ENCODE peak calls at places on chromosomes 13 and 19, in eight cellular contexts. One of them, this sample, is unnamed.

GRCh38 chr19:49585023-49585422 is 3.9 kb downstream of the PRRG2 start:
- DNase-seq in HCEC 1CT: no peak
- DNase-seq in stimulated activated CD4-positive, alpha-beta T cell treated with anti-CD3 and anti-CD28 coated beads, Interleukin-12 subunit alpha, Interleukin-12 subunit beta, amount 100 ng/mL, for 4 hours: no peak
- DNase-seq in activated naive CD4-positive, alpha-beta T cell treated with anti-CD3 and anti-CD28 coated beads, Interleukin-2, amount 10 ng/mL, durations not matched to agents 7 days and 5 days: no peak
- DNase-seq in activated CD8-positive, alpha-beta T cell treated with anti-CD3 and anti-CD28 coated beads, Interleukin-2, amount 10 ng/mL, durations not matched to agents 7 days and 5 days: no peak
- DNase-seq in LoVo: no peak
- DNase-seq in dermis microvascular lymphatic vessel endothelial cell: no peak
- DNase-seq in NCI-H2081: no peak
- DNase-seq in this sample: no peak

GRCh38 chr13:43326100-43326499 is 302.7 kb downstream of the DNAJC15 start:
- DNase-seq in LoVo: no peak
- DNase-seq in dermis microvascular lymphatic vessel endothelial cell: no peak
- DNase-seq in activated naive CD4-positive, alpha-beta T cell treated with anti-CD3 and anti-CD28 coated beads, Interleukin-2, amount 10 ng/mL, durations not matched to agents 7 days and 5 days: no peak
- DNase-seq in NCI-H2081: no peak
- DNase-seq in stimulated activated CD4-positive, alpha-beta T cell treated with anti-CD3 and anti-CD28 coated beads, Interleukin-12 subunit alpha, Interleukin-12 subunit beta, amount 100 ng/mL, for 4 hours: no peak
- DNase-seq in activated CD8-positive, alpha-beta T cell treated with anti-CD3 and anti-CD28 coated beads, Interleukin-2, amount 10 ng/mL, durations not matched to agents 7 days and 5 days: no peak
- DNase-seq in HCEC 1CT: no peak
- DNase-seq in this sample: no peak

GRCh38 chr13:39602614-39603366 is at the start of gene LHFPL6:
- DNase-seq in LoVo: peak; percentile 69
- DNase-seq in stimulated activated CD4-positive, alpha-beta T cell treated with anti-CD3 and anti-CD28 coated beads, Interleukin-12 subunit alpha, Interleukin-12 subunit beta, amount 100 ng/mL, for 4 hours: peak; percentile 71
- DNase-seq in NCI-H2081: peak; percentile 76
- DNase-seq in dermis microvascular lymphatic vessel endothelial cell: peak; percentile 80
- DNase-seq in HCEC 1CT: peak; percentile 82
- DNase-seq in activated naive CD4-positive, alpha-beta T cell treated with anti-CD3 and anti-CD28 coated beads, Interleukin-2, amount 10 ng/mL, durations not matched to agents 7 days and 5 days: peak; percentile 75
- DNase-seq in activated CD8-positive, alpha-beta T cell treated with anti-CD3 and anti-CD28 coated beads, Interleukin-2, amount 10 ng/mL, durations not matched to agents 7 days and 5 days: peak; percentile 66
- DNase-seq in this sample: peak; percentile 30

GRCh38 chr13:111519041-111519440 is 198.6 kb downstream of the TEX29 start:
- DNase-seq in activated naive CD4-positive, alpha-beta T cell treated with anti-CD3 and anti-CD28 coated beads, Interleukin-2, amount 10 ng/mL, durations not matched to agents 7 days and 5 days: no peak
- DNase-seq in NCI-H2081: no peak
- DNase-seq in LoVo: no peak
- DNase-seq in activated CD8-positive, alpha-beta T cell treated with anti-CD3 and anti-CD28 coated beads, Interleukin-2, amount 10 ng/mL, durations not matched to agents 7 days and 5 days: no peak
- DNase-seq in stimulated activated CD4-positive, alpha-beta T cell treated with anti-CD3 and anti-CD28 coated beads, Interleukin-12 subunit alpha, Interleukin-12 subunit beta, amount 100 ng/mL, for 4 hours: no peak
- DNase-seq in HCEC 1CT: no peak
- DNase-seq in dermis microvascular lymphatic vessel endothelial cell: no peak
- DNase-seq in this sample: no peak

GRCh38 chr19:38731654-38732301 is 12.5 kb downstream of the CAPN12 start:
- DNase-seq in activated naive CD4-positive, alpha-beta T cell treated with anti-CD3 and anti-CD28 coated beads, Interleukin-2, amount 10 ng/mL, durations not matched to agents 7 days and 5 days: no peak
- DNase-seq in NCI-H2081: peak; percentile 19
- DNase-seq in activated CD8-positive, alpha-beta T cell treated with anti-CD3 and anti-CD28 coated beads, Interleukin-2, amount 10 ng/mL, durations not matched to agents 7 days and 5 days: no peak
- DNase-seq in HCEC 1CT: no peak
- DNase-seq in LoVo: no peak
- DNase-seq in stimulated activated CD4-positive, alpha-beta T cell treated with anti-CD3 and anti-CD28 coated beads, Interleukin-12 subunit alpha, Interleukin-12 subunit beta, amount 100 ng/mL, for 4 hours: no peak
- DNase-seq in dermis microvascular lymphatic vessel endothelial cell: no peak
- DNase-seq in this sample: no peak

GRCh38 chr13:112229445-112229844 is 146.7 kb upstream of the SPACA7 start:
- DNase-seq in stimulated activated CD4-positive, alpha-beta T cell treated with anti-CD3 and anti-CD28 coated beads, Interleukin-12 subunit alpha, Interleukin-12 subunit beta, amount 100 ng/mL, for 4 hours: no peak
- DNase-seq in HCEC 1CT: no peak
- DNase-seq in activated naive CD4-positive, alpha-beta T cell treated with anti-CD3 and anti-CD28 coated beads, Interleukin-2, amount 10 ng/mL, durations not matched to agents 7 days and 5 days: no peak
- DNase-seq in NCI-H2081: no peak
- DNase-seq in activated CD8-positive, alpha-beta T cell treated with anti-CD3 and anti-CD28 coated beads, Interleukin-2, amount 10 ng/mL, durations not matched to agents 7 days and 5 days: no peak
- DNase-seq in dermis microvascular lymphatic vessel endothelial cell: no peak
- DNase-seq in LoVo: no peak
- DNase-seq in this sample: no peak

GRCh38 chr13:108003626-108004025 is 211.7 kb downstream of the LIG4 start:
- DNase-seq in stimulated activated CD4-positive, alpha-beta T cell treated with anti-CD3 and anti-CD28 coated beads, Interleukin-12 subunit alpha, Interleukin-12 subunit beta, amount 100 ng/mL, for 4 hours: no peak
- DNase-seq in dermis microvascular lymphatic vessel endothelial cell: no peak
- DNase-seq in HCEC 1CT: no peak
- DNase-seq in activated naive CD4-positive, alpha-beta T cell treated with anti-CD3 and anti-CD28 coated beads, Interleukin-2, amount 10 ng/mL, durations not matched to agents 7 days and 5 days: no peak
- DNase-seq in NCI-H2081: peak; percentile 72
- DNase-seq in activated CD8-positive, alpha-beta T cell treated with anti-CD3 and anti-CD28 coated beads, Interleukin-2, amount 10 ng/mL, durations not matched to agents 7 days and 5 days: no peak
- DNase-seq in LoVo: no peak
- DNase-seq in this sample: no peak

GRCh38 chr13:30725331-30726085 is 9.8 kb upstream of the ALOX5AP start:
- DNase-seq in LoVo: no peak
- DNase-seq in activated naive CD4-positive, alpha-beta T cell treated with anti-CD3 and anti-CD28 coated beads, Interleukin-2, amount 10 ng/mL, durations not matched to agents 7 days and 5 days: no peak
- DNase-seq in dermis microvascular lymphatic vessel endothelial cell: no peak
- DNase-seq in NCI-H2081: no peak
- DNase-seq in HCEC 1CT: peak; percentile 42
- DNase-seq in activated CD8-positive, alpha-beta T cell treated with anti-CD3 and anti-CD28 coated beads, Interleukin-2, amount 10 ng/mL, durations not matched to agents 7 days and 5 days: no peak
- DNase-seq in stimulated activated CD4-positive, alpha-beta T cell treated with anti-CD3 and anti-CD28 coated beads, Interleukin-12 subunit alpha, Interleukin-12 subunit beta, amount 100 ng/mL, for 4 hours: no peak
- DNase-seq in this sample: no peak

GRCh38 chr13:24128112-24128511 is 32.4 kb upstream of the SPATA13 start:
- DNase-seq in activated naive CD4-positive, alpha-beta T cell treated with anti-CD3 and anti-CD28 coated beads, Interleukin-2, amount 10 ng/mL, durations not matched to agents 7 days and 5 days: no peak
- DNase-seq in HCEC 1CT: no peak
- DNase-seq in LoVo: no peak
- DNase-seq in activated CD8-positive, alpha-beta T cell treated with anti-CD3 and anti-CD28 coated beads, Interleukin-2, amount 10 ng/mL, durations not matched to agents 7 days and 5 days: no peak
- DNase-seq in NCI-H2081: no peak
- DNase-seq in dermis microvascular lymphatic vessel endothelial cell: no peak
- DNase-seq in stimulated activated CD4-positive, alpha-beta T cell treated with anti-CD3 and anti-CD28 coated beads, Interleukin-12 subunit alpha, Interleukin-12 subunit beta, amount 100 ng/mL, for 4 hours: no peak
- DNase-seq in this sample: no peak

GRCh38 chr13:48478401-48478800 is 54.5 kb downstream of the RCBTB2 start:
- DNase-seq in activated CD8-positive, alpha-beta T cell treated with anti-CD3 and anti-CD28 coated beads, Interleukin-2, amount 10 ng/mL, durations not matched to agents 7 days and 5 days: no peak
- DNase-seq in dermis microvascular lymphatic vessel endothelial cell: no peak
- DNase-seq in stimulated activated CD4-positive, alpha-beta T cell treated with anti-CD3 and anti-CD28 coated beads, Interleukin-12 subunit alpha, Interleukin-12 subunit beta, amount 100 ng/mL, for 4 hours: no peak
- DNase-seq in LoVo: no peak
- DNase-seq in activated naive CD4-positive, alpha-beta T cell treated with anti-CD3 and anti-CD28 coated beads, Interleukin-2, amount 10 ng/mL, durations not matched to agents 7 days and 5 days: no peak
- DNase-seq in HCEC 1CT: peak; percentile 20
- DNase-seq in NCI-H2081: no peak
- DNase-seq in this sample: no peak

GRCh38 chr19:49716154-49716553 is 25.2 kb downstream of the CPT1C start:
- DNase-seq in stimulated activated CD4-positive, alpha-beta T cell treated with anti-CD3 and anti-CD28 coated beads, Interleukin-12 subunit alpha, Interleukin-12 subunit beta, amount 100 ng/mL, for 4 hours: no peak
- DNase-seq in NCI-H2081: no peak
- DNase-seq in dermis microvascular lymphatic vessel endothelial cell: no peak
- DNase-seq in HCEC 1CT: no peak
- DNase-seq in activated CD8-positive, alpha-beta T cell treated with anti-CD3 and anti-CD28 coated beads, Interleukin-2, amount 10 ng/mL, durations not matched to agents 7 days and 5 days: no peak
- DNase-seq in LoVo: no peak
- DNase-seq in activated naive CD4-positive, alpha-beta T cell treated with anti-CD3 and anti-CD28 coated beads, Interleukin-2, amount 10 ng/mL, durations not matched to agents 7 days and 5 days: no peak
- DNase-seq in this sample: no peak

GRCh38 chr19:33325920-33326319 is 23.6 kb upstream of the CEBPA start:
- DNase-seq in HCEC 1CT: no peak
- DNase-seq in dermis microvascular lymphatic vessel endothelial cell: no peak
- DNase-seq in activated CD8-positive, alpha-beta T cell treated with anti-CD3 and anti-CD28 coated beads, Interleukin-2, amount 10 ng/mL, durations not matched to agents 7 days and 5 days: no peak
- DNase-seq in NCI-H2081: no peak
- DNase-seq in LoVo: no peak
- DNase-seq in stimulated activated CD4-positive, alpha-beta T cell treated with anti-CD3 and anti-CD28 coated beads, Interleukin-12 subunit alpha, Interleukin-12 subunit beta, amount 100 ng/mL, for 4 hours: no peak
- DNase-seq in activated naive CD4-positive, alpha-beta T cell treated with anti-CD3 and anti-CD28 coated beads, Interleukin-2, amount 10 ng/mL, durations not matched to agents 7 days and 5 days: no peak
- DNase-seq in this sample: no peak

GRCh38 chr13:41059466-41059865 is 1.8 kb upstream of the WBP4 start:
- DNase-seq in dermis microvascular lymphatic vessel endothelial cell: peak; percentile 57
- DNase-seq in HCEC 1CT: no peak
- DNase-seq in stimulated activated CD4-positive, alpha-beta T cell treated with anti-CD3 and anti-CD28 coated beads, Interleukin-12 subunit alpha, Interleukin-12 subunit beta, amount 100 ng/mL, for 4 hours: no peak
- DNase-seq in LoVo: no peak
- DNase-seq in activated CD8-positive, alpha-beta T cell treated with anti-CD3 and anti-CD28 coated beads, Interleukin-2, amount 10 ng/mL, durations not matched to agents 7 days and 5 days: no peak
- DNase-seq in NCI-H2081: peak; percentile 14
- DNase-seq in activated naive CD4-positive, alpha-beta T cell treated with anti-CD3 and anti-CD28 coated beads, Interleukin-2, amount 10 ng/mL, durations not matched to agents 7 days and 5 days: no peak
- DNase-seq in this sample: no peak

GRCh38 chr13:101416181-101417042 is at the start of gene NALCN:
- DNase-seq in dermis microvascular lymphatic vessel endothelial cell: peak; percentile 61
- DNase-seq in activated CD8-positive, alpha-beta T cell treated with anti-CD3 and anti-CD28 coated beads, Interleukin-2, amount 10 ng/mL, durations not matched to agents 7 days and 5 days: no peak
- DNase-seq in HCEC 1CT: peak; percentile 23
- DNase-seq in activated naive CD4-positive, alpha-beta T cell treated with anti-CD3 and anti-CD28 coated beads, Interleukin-2, amount 10 ng/mL, durations not matched to agents 7 days and 5 days: no peak
- DNase-seq in LoVo: no peak
- DNase-seq in NCI-H2081: peak; percentile 61
- DNase-seq in stimulated activated CD4-positive, alpha-beta T cell treated with anti-CD3 and anti-CD28 coated beads, Interleukin-12 subunit alpha, Interleukin-12 subunit beta, amount 100 ng/mL, for 4 hours: no peak
- DNase-seq in this sample: no peak

GRCh38 chr19:51188227-51188559 is 36.7 kb upstream of the CD33 start:
- DNase-seq in HCEC 1CT: no peak
- DNase-seq in LoVo: no peak
- DNase-seq in NCI-H2081: no peak
- DNase-seq in stimulated activated CD4-positive, alpha-beta T cell treated with anti-CD3 and anti-CD28 coated beads, Interleukin-12 subunit alpha, Interleukin-12 subunit beta, amount 100 ng/mL, for 4 hours: no peak
- DNase-seq in dermis microvascular lymphatic vessel endothelial cell: no peak
- DNase-seq in activated CD8-positive, alpha-beta T cell treated with anti-CD3 and anti-CD28 coated beads, Interleukin-2, amount 10 ng/mL, durations not matched to agents 7 days and 5 days: no peak
- DNase-seq in activated naive CD4-positive, alpha-beta T cell treated with anti-CD3 and anti-CD28 coated beads, Interleukin-2, amount 10 ng/mL, durations not matched to agents 7 days and 5 days: no peak
- DNase-seq in this sample: no peak

GRCh38 chr13:46552302-46552680 is 679 bp upstream of the LRCH1 start:
- DNase-seq in HCEC 1CT: no peak
- DNase-seq in activated naive CD4-positive, alpha-beta T cell treated with anti-CD3 and anti-CD28 coated beads, Interleukin-2, amount 10 ng/mL, durations not matched to agents 7 days and 5 days: no peak
- DNase-seq in activated CD8-positive, alpha-beta T cell treated with anti-CD3 and anti-CD28 coated beads, Interleukin-2, amount 10 ng/mL, durations not matched to agents 7 days and 5 days: no peak
- DNase-seq in stimulated activated CD4-positive, alpha-beta T cell treated with anti-CD3 and anti-CD28 coated beads, Interleukin-12 subunit alpha, Interleukin-12 subunit beta, amount 100 ng/mL, for 4 hours: no peak
- DNase-seq in NCI-H2081: peak; percentile 3
- DNase-seq in dermis microvascular lymphatic vessel endothelial cell: no peak
- DNase-seq in LoVo: no peak
- DNase-seq in this sample: no peak

GRCh38 chr19:42092350-42092749 is 16.4 kb downstream of the ZNF574 start:
- DNase-seq in NCI-H2081: peak; percentile 53
- DNase-seq in LoVo: no peak
- DNase-seq in dermis microvascular lymphatic vessel endothelial cell: peak; percentile 92
- DNase-seq in stimulated activated CD4-positive, alpha-beta T cell treated with anti-CD3 and anti-CD28 coated beads, Interleukin-12 subunit alpha, Interleukin-12 subunit beta, amount 100 ng/mL, for 4 hours: no peak
- DNase-seq in activated CD8-positive, alpha-beta T cell treated with anti-CD3 and anti-CD28 coated beads, Interleukin-2, amount 10 ng/mL, durations not matched to agents 7 days and 5 days: peak; percentile 71
- DNase-seq in activated naive CD4-positive, alpha-beta T cell treated with anti-CD3 and anti-CD28 coated beads, Interleukin-2, amount 10 ng/mL, durations not matched to agents 7 days and 5 days: peak; percentile 76
- DNase-seq in HCEC 1CT: no peak
- DNase-seq in this sample: peak; percentile 33

GRCh38 chr19:1533510-1534150 is 9.8 kb downstream of the PLK5 start:
- DNase-seq in LoVo: no peak
- DNase-seq in NCI-H2081: no peak
- DNase-seq in activated naive CD4-positive, alpha-beta T cell treated with anti-CD3 and anti-CD28 coated beads, Interleukin-2, amount 10 ng/mL, durations not matched to agents 7 days and 5 days: no peak
- DNase-seq in HCEC 1CT: no peak
- DNase-seq in activated CD8-positive, alpha-beta T cell treated with anti-CD3 and anti-CD28 coated beads, Interleukin-2, amount 10 ng/mL, durations not matched to agents 7 days and 5 days: no peak
- DNase-seq in stimulated activated CD4-positive, alpha-beta T cell treated with anti-CD3 and anti-CD28 coated beads, Interleukin-12 subunit alpha, Interleukin-12 subunit beta, amount 100 ng/mL, for 4 hours: no peak
- DNase-seq in dermis microvascular lymphatic vessel endothelial cell: no peak
- DNase-seq in this sample: no peak

GRCh38 chr19:2495130-2495641 is 19.3 kb downstream of the GADD45B start:
- DNase-seq in dermis microvascular lymphatic vessel endothelial cell: peak; percentile 69
- DNase-seq in activated CD8-positive, alpha-beta T cell treated with anti-CD3 and anti-CD28 coated beads, Interleukin-2, amount 10 ng/mL, durations not matched to agents 7 days and 5 days: no peak
- DNase-seq in HCEC 1CT: peak; percentile 66
- DNase-seq in NCI-H2081: peak; percentile 41
- DNase-seq in stimulated activated CD4-positive, alpha-beta T cell treated with anti-CD3 and anti-CD28 coated beads, Interleukin-12 subunit alpha, Interleukin-12 subunit beta, amount 100 ng/mL, for 4 hours: no peak
- DNase-seq in activated naive CD4-positive, alpha-beta T cell treated with anti-CD3 and anti-CD28 coated beads, Interleukin-2, amount 10 ng/mL, durations not matched to agents 7 days and 5 days: peak; percentile 64
- DNase-seq in LoVo: peak; percentile 78
- DNase-seq in this sample: no peak

GRCh38 chr13:39684531-39685137 is 29.2 kb downstream of the COG6 start:
- DNase-seq in activated naive CD4-positive, alpha-beta T cell treated with anti-CD3 and anti-CD28 coated beads, Interleukin-2, amount 10 ng/mL, durations not matched to agents 7 days and 5 days: no peak
- DNase-seq in activated CD8-positive, alpha-beta T cell treated with anti-CD3 and anti-CD28 coated beads, Interleukin-2, amount 10 ng/mL, durations not matched to agents 7 days and 5 days: no peak
- DNase-seq in dermis microvascular lymphatic vessel endothelial cell: peak; percentile 62
- DNase-seq in HCEC 1CT: peak; percentile 66
- DNase-seq in LoVo: peak; percentile 51
- DNase-seq in NCI-H2081: peak; percentile 8
- DNase-seq in stimulated activated CD4-positive, alpha-beta T cell treated with anti-CD3 and anti-CD28 coated beads, Interleukin-12 subunit alpha, Interleukin-12 subunit beta, amount 100 ng/mL, for 4 hours: no peak
- DNase-seq in this sample: no peak

GRCh38 chr13:50589139-50589538 is 254.4 kb downstream of the DLEU7 start:
- DNase-seq in NCI-H2081: no peak
- DNase-seq in stimulated activated CD4-positive, alpha-beta T cell treated with anti-CD3 and anti-CD28 coated beads, Interleukin-12 subunit alpha, Interleukin-12 subunit beta, amount 100 ng/mL, for 4 hours: no peak
- DNase-seq in dermis microvascular lymphatic vessel endothelial cell: no peak
- DNase-seq in activated CD8-positive, alpha-beta T cell treated with anti-CD3 and anti-CD28 coated beads, Interleukin-2, amount 10 ng/mL, durations not matched to agents 7 days and 5 days: peak; percentile 33
- DNase-seq in activated naive CD4-positive, alpha-beta T cell treated with anti-CD3 and anti-CD28 coated beads, Interleukin-2, amount 10 ng/mL, durations not matched to agents 7 days and 5 days: no peak
- DNase-seq in LoVo: peak; percentile 16
- DNase-seq in HCEC 1CT: peak; percentile 73
- DNase-seq in this sample: no peak

GRCh38 chr19:18172331-18173053 is 1.1 kb upstream of the IFI30 start:
- DNase-seq in dermis microvascular lymphatic vessel endothelial cell: no peak
- DNase-seq in stimulated activated CD4-positive, alpha-beta T cell treated with anti-CD3 and anti-CD28 coated beads, Interleukin-12 subunit alpha, Interleukin-12 subunit beta, amount 100 ng/mL, for 4 hours: no peak
- DNase-seq in activated naive CD4-positive, alpha-beta T cell treated with anti-CD3 and anti-CD28 coated beads, Interleukin-2, amount 10 ng/mL, durations not matched to agents 7 days and 5 days: no peak
- DNase-seq in NCI-H2081: no peak
- DNase-seq in HCEC 1CT: no peak
- DNase-seq in LoVo: no peak
- DNase-seq in activated CD8-positive, alpha-beta T cell treated with anti-CD3 and anti-CD28 coated beads, Interleukin-2, amount 10 ng/mL, durations not matched to agents 7 days and 5 days: no peak
- DNase-seq in this sample: no peak

GRCh38 chr13:82850644-82851043 is 1031.6 kb downstream of the SLITRK1 start:
- DNase-seq in NCI-H2081: no peak
- DNase-seq in LoVo: no peak
- DNase-seq in activated CD8-positive, alpha-beta T cell treated with anti-CD3 and anti-CD28 coated beads, Interleukin-2, amount 10 ng/mL, durations not matched to agents 7 days and 5 days: no peak
- DNase-seq in activated naive CD4-positive, alpha-beta T cell treated with anti-CD3 and anti-CD28 coated beads, Interleukin-2, amount 10 ng/mL, durations not matched to agents 7 days and 5 days: no peak
- DNase-seq in dermis microvascular lymphatic vessel endothelial cell: no peak
- DNase-seq in stimulated activated CD4-positive, alpha-beta T cell treated with anti-CD3 and anti-CD28 coated beads, Interleukin-12 subunit alpha, Interleukin-12 subunit beta, amount 100 ng/mL, for 4 hours: no peak
- DNase-seq in HCEC 1CT: no peak
- DNase-seq in this sample: no peak

GRCh38 chr19:46209051-46209450 is 20.5 kb upstream of the IGFL1 start:
- DNase-seq in activated CD8-positive, alpha-beta T cell treated with anti-CD3 and anti-CD28 coated beads, Interleukin-2, amount 10 ng/mL, durations not matched to agents 7 days and 5 days: no peak
- DNase-seq in activated naive CD4-positive, alpha-beta T cell treated with anti-CD3 and anti-CD28 coated beads, Interleukin-2, amount 10 ng/mL, durations not matched to agents 7 days and 5 days: no peak
- DNase-seq in NCI-H2081: no peak
- DNase-seq in dermis microvascular lymphatic vessel endothelial cell: no peak
- DNase-seq in HCEC 1CT: no peak
- DNase-seq in stimulated activated CD4-positive, alpha-beta T cell treated with anti-CD3 and anti-CD28 coated beads, Interleukin-12 subunit alpha, Interleukin-12 subunit beta, amount 100 ng/mL, for 4 hours: no peak
- DNase-seq in LoVo: peak; percentile 58
- DNase-seq in this sample: no peak

GRCh38 chr19:41904118-41904870 is 21.3 kb downstream of the ARHGEF1 start:
- DNase-seq in HCEC 1CT: no peak
- DNase-seq in activated CD8-positive, alpha-beta T cell treated with anti-CD3 and anti-CD28 coated beads, Interleukin-2, amount 10 ng/mL, durations not matched to agents 7 days and 5 days: no peak
- DNase-seq in LoVo: peak; percentile 88
- DNase-seq in dermis microvascular lymphatic vessel endothelial cell: no peak
- DNase-seq in activated naive CD4-positive, alpha-beta T cell treated with anti-CD3 and anti-CD28 coated beads, Interleukin-2, amount 10 ng/mL, durations not matched to agents 7 days and 5 days: no peak
- DNase-seq in stimulated activated CD4-positive, alpha-beta T cell treated with anti-CD3 and anti-CD28 coated beads, Interleukin-12 subunit alpha, Interleukin-12 subunit beta, amount 100 ng/mL, for 4 hours: no peak
- DNase-seq in NCI-H2081: peak; percentile 53
- DNase-seq in this sample: no peak

GRCh38 chr19:3981736-3982681 is 3.3 kb downstream of the EEF2 start:
- DNase-seq in HCEC 1CT: no peak
- DNase-seq in NCI-H2081: no peak
- DNase-seq in dermis microvascular lymphatic vessel endothelial cell: no peak
- DNase-seq in activated CD8-positive, alpha-beta T cell treated with anti-CD3 and anti-CD28 coated beads, Interleukin-2, amount 10 ng/mL, durations not matched to agents 7 days and 5 days: no peak
- DNase-seq in stimulated activated CD4-positive, alpha-beta T cell treated with anti-CD3 and anti-CD28 coated beads, Interleukin-12 subunit alpha, Interleukin-12 subunit beta, amount 100 ng/mL, for 4 hours: no peak
- DNase-seq in LoVo: no peak
- DNase-seq in activated naive CD4-positive, alpha-beta T cell treated with anti-CD3 and anti-CD28 coated beads, Interleukin-2, amount 10 ng/mL, durations not matched to agents 7 days and 5 days: no peak
- DNase-seq in this sample: no peak

GRCh38 chr19:14090509-14091085 is at the start of gene SAMD1:
- DNase-seq in activated CD8-positive, alpha-beta T cell treated with anti-CD3 and anti-CD28 coated beads, Interleukin-2, amount 10 ng/mL, durations not matched to agents 7 days and 5 days: peak; percentile 92
- DNase-seq in stimulated activated CD4-positive, alpha-beta T cell treated with anti-CD3 and anti-CD28 coated beads, Interleukin-12 subunit alpha, Interleukin-12 subunit beta, amount 100 ng/mL, for 4 hours: peak; percentile 90
- DNase-seq in dermis microvascular lymphatic vessel endothelial cell: peak; percentile 88
- DNase-seq in activated naive CD4-positive, alpha-beta T cell treated with anti-CD3 and anti-CD28 coated beads, Interleukin-2, amount 10 ng/mL, durations not matched to agents 7 days and 5 days: peak; percentile 90
- DNase-seq in HCEC 1CT: peak; percentile 87
- DNase-seq in LoVo: peak; percentile 81
- DNase-seq in NCI-H2081: peak; percentile 89
- DNase-seq in this sample: peak; percentile 86

GRCh38 chr13:23966691-23967615 is 69.7 kb upstream of the C1QTNF9B start:
- DNase-seq in activated CD8-positive, alpha-beta T cell treated with anti-CD3 and anti-CD28 coated beads, Interleukin-2, amount 10 ng/mL, durations not matched to agents 7 days and 5 days: peak; percentile 42
- DNase-seq in dermis microvascular lymphatic vessel endothelial cell: no peak
- DNase-seq in stimulated activated CD4-positive, alpha-beta T cell treated with anti-CD3 and anti-CD28 coated beads, Interleukin-12 subunit alpha, Interleukin-12 subunit beta, amount 100 ng/mL, for 4 hours: no peak
- DNase-seq in HCEC 1CT: no peak
- DNase-seq in NCI-H2081: no peak
- DNase-seq in activated naive CD4-positive, alpha-beta T cell treated with anti-CD3 and anti-CD28 coated beads, Interleukin-2, amount 10 ng/mL, durations not matched to agents 7 days and 5 days: peak; percentile 47
- DNase-seq in LoVo: peak; percentile 43
- DNase-seq in this sample: no peak

This sample was measured in activated CD8-positive, alpha-beta memory T cell treated with anti-CD3 and anti-CD28 coated beads, Interleukin-2, amount 50 U/mL, for 4 hours.